ENCODE peak calls at places on chromosome 19, in four cellular contexts. One of them, this sample, is unnamed.

GRCh38 chr19:49808762-49809154 is 4.3 kb downstream of the FUZ start:
- DNase-seq in keratinocyte: no peak
- DNase-seq in tibial artery: peak; percentile 95
- DNase-seq in AG09309: peak; percentile 24
- DNase-seq in this sample: no peak

GRCh38 chr19:5621945-5622464 is 571 bp downstream of the SAFB2 start:
- DNase-seq in tibial artery: peak; percentile 27
- DNase-seq in keratinocyte: no peak
- DNase-seq in AG09309: no peak
- DNase-seq in this sample: no peak

GRCh38 chr19:17687141-17687856 is 855 bp downstream of the UNC13A start:
- DNase-seq in AG09309: no peak
- DNase-seq in keratinocyte: no peak
- DNase-seq in tibial artery: no peak
- DNase-seq in this sample: no peak

GRCh38 chr19:48624791-48625723 is 5.8 kb downstream of the SPHK2 start:
- DNase-seq in keratinocyte: no peak
- DNase-seq in AG09309: no peak
- DNase-seq in tibial artery: no peak
- DNase-seq in this sample: no peak

GRCh38 chr19:43725468-43725867 is 9.6 kb downstream of the IRGC start:
- DNase-seq in keratinocyte: no peak
- DNase-seq in tibial artery: no peak
- DNase-seq in AG09309: no peak
- DNase-seq in this sample: no peak

GRCh38 chr19:5466814-5467291 is 11.6 kb downstream of the ZNRF4 start:
- DNase-seq in keratinocyte: no peak
- DNase-seq in AG09309: no peak
- DNase-seq in tibial artery: no peak
- DNase-seq in this sample: no peak

GRCh38 chr19:51271015-51271600 is 20.2 kb downstream of the SIGLECL1 start:
- DNase-seq in AG09309: no peak
- DNase-seq in keratinocyte: no peak
- DNase-seq in tibial artery: no peak
- DNase-seq in this sample: no peak

GRCh38 chr19:44050740-44051653 is 839 bp upstream of the ZNF223 start:
- DNase-seq in tibial artery: no peak
- DNase-seq in AG09309: no peak
- DNase-seq in keratinocyte: no peak
- DNase-seq in this sample: no peak

GRCh38 chr19:964761-965694 is 19.1 kb upstream of the WDR18 start:
- DNase-seq in keratinocyte: no peak
- DNase-seq in tibial artery: no peak
- DNase-seq in AG09309: no peak
- DNase-seq in this sample: no peak

GRCh38 chr19:7894612-7895309 is 6.5 kb downstream of the LRRC8E start:
- DNase-seq in keratinocyte: no peak
- DNase-seq in tibial artery: no peak
- DNase-seq in AG09309: no peak
- DNase-seq in this sample: no peak

GRCh38 chr19:10424011-10424637 is 3.8 kb downstream of the PDE4A start:
- DNase-seq in AG09309: no peak
- DNase-seq in keratinocyte: no peak
- DNase-seq in tibial artery: peak; percentile 75
- DNase-seq in this sample: no peak

GRCh38 chr19:3075605-3076431 is 13.5 kb upstream of the TLE5 start:
- DNase-seq in tibial artery: no peak
- DNase-seq in AG09309: no peak
- DNase-seq in keratinocyte: no peak
- DNase-seq in this sample: no peak

GRCh38 chr19:8973501-8974091 is 36.6 kb downstream of the MUC16 start:
- DNase-seq in keratinocyte: no peak
- DNase-seq in AG09309: no peak
- DNase-seq in tibial artery: no peak
- DNase-seq in this sample: no peak

GRCh38 chr19:50359432-50359818 is 6.0 kb downstream of the NAPSA start:
- DNase-seq in tibial artery: no peak
- DNase-seq in keratinocyte: no peak
- DNase-seq in AG09309: no peak
- DNase-seq in this sample: no peak

GRCh38 chr19:4473708-4474503 is 1.8 kb downstream of the HDGFL2 start:
- DNase-seq in AG09309: no peak
- DNase-seq in tibial artery: no peak
- DNase-seq in keratinocyte: no peak
- DNase-seq in this sample: no peak

GRCh38 chr19:18809149-18809978 is 18.3 kb upstream of the COMP start:
- DNase-seq in tibial artery: peak; percentile 85
- DNase-seq in AG09309: peak; percentile 82
- DNase-seq in keratinocyte: no peak
- DNase-seq in this sample: no peak

GRCh38 chr19:49338691-49339363 is 3.6 kb downstream of the CD37 start:
- DNase-seq in keratinocyte: peak; percentile 54
- DNase-seq in tibial artery: peak; percentile 58
- DNase-seq in AG09309: no peak
- DNase-seq in this sample: no peak

GRCh38 chr19:19587776-19588175 is 30.7 kb downstream of the PBX4 start:
- DNase-seq in AG09309: no peak
- DNase-seq in tibial artery: no peak
- DNase-seq in keratinocyte: no peak
- DNase-seq in this sample: no peak

GRCh38 chr19:41997121-41997850 is 3.3 kb upstream of the ATP1A3 start:
- DNase-seq in tibial artery: no peak
- DNase-seq in AG09309: no peak
- DNase-seq in keratinocyte: no peak
- DNase-seq in this sample: no peak

GRCh38 chr19:41325947-41326706 is 16.2 kb downstream of the CCDC97 start:
- DNase-seq in tibial artery: peak; percentile 31
- DNase-seq in keratinocyte: no peak
- DNase-seq in AG09309: no peak
- DNase-seq in this sample: no peak

GRCh38 chr19:15397236-15397635 is 17.6 kb upstream of the AKAP8 start:
- DNase-seq in keratinocyte: no peak
- DNase-seq in AG09309: no peak
- DNase-seq in tibial artery: no peak
- DNase-seq in this sample: no peak

GRCh38 chr19:17275441-17276175 is 6.1 kb upstream of the ANKLE1 start:
- DNase-seq in keratinocyte: no peak
- DNase-seq in AG09309: no peak
- DNase-seq in tibial artery: no peak
- DNase-seq in this sample: no peak

GRCh38 chr19:46944918-46945628 is 74.6 kb upstream of the NPAS1 start:
- DNase-seq in keratinocyte: no peak
- DNase-seq in AG09309: no peak
- DNase-seq in tibial artery: peak; percentile 76
- DNase-seq in this sample: peak; percentile 31

GRCh38 chr19:46946090-46946489 is 73.5 kb upstream of the NPAS1 start:
- DNase-seq in tibial artery: no peak
- DNase-seq in AG09309: no peak
- DNase-seq in keratinocyte: no peak
- DNase-seq in this sample: no peak

GRCh38 chr19:46945668-46946067 is 74.0 kb upstream of the NPAS1 start:
- DNase-seq in tibial artery: peak; percentile 31
- DNase-seq in AG09309: no peak
- DNase-seq in keratinocyte: no peak
- DNase-seq in this sample: no peak

GRCh38 chr19:46943150-46943946 is 76.3 kb upstream of the NPAS1 start:
- DNase-seq in AG09309: no peak
- DNase-seq in tibial artery: no peak
- DNase-seq in keratinocyte: no peak
- DNase-seq in this sample: no peak

DNA sequence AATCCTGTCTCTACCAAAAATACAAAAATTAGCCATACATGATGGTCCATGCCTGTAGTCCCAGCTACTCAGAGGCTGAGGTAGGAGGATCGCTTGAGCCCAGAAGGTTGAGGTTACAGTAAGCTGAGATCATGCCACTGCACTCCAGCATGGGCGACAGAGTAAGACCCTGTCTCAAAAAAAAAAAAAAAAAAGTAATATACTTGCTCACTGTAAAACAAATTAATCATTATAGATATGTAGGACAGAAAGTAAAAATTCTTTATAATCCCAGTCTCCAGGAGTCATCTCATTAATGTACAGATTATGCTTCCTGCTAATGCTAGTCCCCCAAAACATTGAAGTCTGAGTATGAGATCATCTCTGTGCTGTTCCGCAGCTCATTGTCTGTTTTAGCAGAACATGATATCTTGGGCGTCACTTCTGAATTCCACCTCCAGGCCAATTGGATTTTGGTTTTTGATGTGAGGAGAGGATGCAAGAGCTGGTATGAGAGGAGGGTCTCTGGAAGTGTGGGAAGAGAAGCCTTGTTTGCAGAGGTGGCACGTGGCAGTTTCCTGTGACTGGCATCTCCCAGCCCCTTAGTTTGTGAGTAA is 75.4 kb upstream of the NPAS1 start:
- DNase-seq in AG09309: no peak
- DNase-seq in keratinocyte: no peak
- DNase-seq in tibial artery: no peak
- DNase-seq in this sample: no peak
- H3K4me3 ChIP-seq in AG09309: no peak overlapping the region
- H3K4me3 ChIP-seq in keratinocyte: no peak overlapping the region
- H3K4me3 ChIP-seq in tibial artery: no peak overlapping the region
- H3K4me3 ChIP-seq in this sample: no peak overlapping the region

DNA sequence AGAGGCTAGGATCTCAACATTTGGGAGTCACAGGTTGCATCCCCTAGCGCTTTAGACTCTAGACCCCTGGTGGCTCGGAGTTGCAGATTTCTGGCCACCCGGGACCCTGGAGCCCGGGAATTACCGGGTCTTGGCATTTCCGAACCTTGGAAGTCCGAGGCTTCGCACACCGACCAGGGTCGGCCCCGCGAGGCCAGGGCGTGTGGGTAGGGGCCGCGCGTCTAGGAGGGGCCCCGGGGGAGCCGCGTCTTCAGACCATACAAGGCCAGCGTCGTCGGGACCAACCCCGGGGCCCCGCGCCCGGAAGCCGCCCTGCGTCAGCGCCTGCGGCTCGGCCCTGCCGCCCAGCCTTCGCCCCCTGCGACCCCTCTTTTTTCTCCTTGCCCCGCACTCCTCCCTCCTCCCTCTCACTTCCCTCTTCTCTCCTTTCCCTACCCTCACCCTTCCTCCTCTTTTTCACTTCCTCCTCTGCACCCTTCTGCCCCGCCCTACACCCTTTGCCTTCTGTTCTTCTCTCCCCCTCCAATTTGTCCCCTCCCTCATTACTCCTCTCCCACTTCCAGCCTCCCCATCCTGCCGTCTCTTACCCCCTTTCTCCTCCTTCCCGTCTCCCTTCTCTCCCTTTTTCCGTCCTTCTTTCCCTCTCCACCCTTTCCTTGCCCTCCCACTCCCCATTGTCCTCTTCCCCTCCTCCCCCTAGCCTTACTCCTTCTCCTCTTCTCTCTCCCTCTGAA is 2.4 kb upstream of the PLEKHG2 start:
- DNase-seq in tibial artery: peak; percentile 84
- DNase-seq in AG09309: no peak
- DNase-seq in keratinocyte: no peak
- DNase-seq in this sample: no peak
- TF ChIP-seq CTCF in tibial artery: no peak
- TF ChIP-seq CTCF in AG09309: no peak
- TF ChIP-seq CTCF in keratinocyte: no peak
- TF ChIP-seq CTCF in this sample: no peak

DNA sequence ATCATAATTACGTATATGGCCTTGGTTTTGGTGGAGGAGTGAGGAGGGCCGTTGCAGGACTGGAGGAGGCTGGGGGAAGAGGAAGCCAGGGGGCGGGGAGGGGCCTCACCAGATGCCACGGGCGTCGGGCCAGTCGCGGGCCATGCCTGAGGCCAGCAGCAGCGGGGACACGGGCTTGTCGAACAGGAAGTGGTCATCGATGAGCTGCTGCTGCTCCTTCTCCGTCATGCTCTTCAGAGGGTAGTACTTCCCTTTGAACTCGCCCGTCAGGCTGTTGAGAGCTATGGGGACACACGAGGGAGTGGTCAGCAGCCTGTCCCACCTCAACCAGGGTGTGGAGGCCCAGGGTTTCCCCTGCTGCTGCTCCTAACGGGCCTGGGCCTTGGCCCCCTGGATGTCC is 11.0 kb downstream of the CKM start:
- DNase-seq in AG09309: no peak
- DNase-seq in keratinocyte: no peak
- DNase-seq in tibial artery: no peak
- DNase-seq in this sample: no peak
- H3K4me3 ChIP-seq in AG09309: no peak overlapping the region
- H3K4me3 ChIP-seq in keratinocyte: no peak overlapping the region
- H3K4me3 ChIP-seq in tibial artery: no peak overlapping the region
- H3K4me3 ChIP-seq in this sample: no peak overlapping the region

GRCh38 chr19:55452381-55453325 is 8.8 kb downstream of the ISOC2 start:
- DNase-seq in AG09309: no peak
- DNase-seq in tibial artery: peak; percentile 42
- DNase-seq in keratinocyte: no peak
- DNase-seq in this sample: no peak
- TF ChIP-seq CTCF in AG09309: no peak
- TF ChIP-seq CTCF in tibial artery: no peak
- TF ChIP-seq CTCF in keratinocyte: no peak
- TF ChIP-seq CTCF in this sample: no peak

GRCh38 chr19:13838943-13839192 is 38.1 kb upstream of the NANOS3 start:
- DNase-seq in keratinocyte: no peak
- DNase-seq in AG09309: no peak
- DNase-seq in tibial artery: no peak
- DNase-seq in this sample: no peak
- H3K4me3 ChIP-seq in keratinocyte: peak overlapping the region; percentile 88
- H3K4me3 ChIP-seq in AG09309: peak overlapping the region; percentile 92
- H3K4me3 ChIP-seq in tibial artery: peak overlapping the region; percentile 99
- H3K4me3 ChIP-seq in this sample: peak overlapping the region; percentile 89

GRCh38 chr19:32104465-32105235 is 240.8 kb upstream of the ZNF507 start:
- DNase-seq in AG09309: no peak
- DNase-seq in tibial artery: no peak
- DNase-seq in keratinocyte: peak; percentile 4
- DNase-seq in this sample: peak; percentile 4
- TF ChIP-seq CTCF in AG09309: no peak
- TF ChIP-seq CTCF in tibial artery: no peak
- TF ChIP-seq CTCF in keratinocyte: no peak
- TF ChIP-seq CTCF in this sample: no peak

GRCh38 chr19:35088514-35088913 is 27.1 kb upstream of the FXYD3 start:
- DNase-seq in tibial artery: no peak
- DNase-seq in AG09309: peak; percentile 66
- DNase-seq in keratinocyte: no peak
- DNase-seq in this sample: no peak

GRCh38 chr19:35087393-35087792 is 28.2 kb upstream of the FXYD3 start:
- DNase-seq in AG09309: no peak
- DNase-seq in keratinocyte: no peak
- DNase-seq in tibial artery: no peak
- DNase-seq in this sample: no peak

GRCh38 chr19:35084078-35084762 is 31.4 kb upstream of the FXYD3 start:
- DNase-seq in tibial artery: no peak
- DNase-seq in AG09309: no peak
- DNase-seq in keratinocyte: no peak
- DNase-seq in this sample: no peak

GRCh38 chr19:35085947-35086346 is 29.7 kb upstream of the FXYD3 start:
- DNase-seq in AG09309: no peak
- DNase-seq in keratinocyte: no peak
- DNase-seq in tibial artery: no peak
- DNase-seq in this sample: no peak

GRCh38 chr19:35086455-35086854 is 29.2 kb upstream of the FXYD3 start:
- DNase-seq in AG09309: no peak
- DNase-seq in keratinocyte: no peak
- DNase-seq in tibial artery: no peak
- DNase-seq in this sample: no peak
- H3K4me3 ChIP-seq in AG09309: no peak overlapping the region
- H3K4me3 ChIP-seq in keratinocyte: no peak overlapping the region
- H3K4me3 ChIP-seq in tibial artery: no peak overlapping the region
- H3K4me3 ChIP-seq in this sample: no peak overlapping the region

This sample was measured in epithelial cell of proximal tubule.